ENCODE peak calls at places on chromosomes 6 and 20, in ten cellular contexts. L is astrocyte of the spinal cord, G is neural crest cell, J is WTC11, S is lung, R is left colon, Y is iPS-NIHi11, P is T-cell, F is EH, C is occipital lobe. H is an unnamed sample.

GRCh38 chr6:104639671-104640070 is 220.0 kb downstream of the HACE1 start:
- DNase-seq in J (no peak), F (peak), P (no peak), S (no peak), L (no peak), R (no peak), G (no peak), Y (no peak), C (no peak), H (no peak)

GRCh38 chr6:131894735-131895424 is 56.3 kb downstream of the CCN2 start:
- DNase-seq in F (no peak), L (no peak), Y (no peak), R (peak), S (no peak), G (no peak), J (no peak), C (no peak), P (no peak), H (no peak)

GRCh38 chr6:116507324-116507723 is 4.1 kb upstream of the CALHM5 start:
- DNase-seq in S (no peak), R (no peak), C (no peak), P (no peak), F (peak), J (no peak), G (no peak), L (peak), Y (no peak), H (no peak)

GRCh38 chr6:3454206-3455016 is 2.4 kb downstream of the SLC22A23 start:
- DNase-seq in C (no peak), F (no peak), G (no peak), J (no peak), P (no peak), R (no peak), Y (no peak), L (no peak), S (no peak), H (no peak)

GRCh38 chr20:41617059-41617921 is 887 bp downstream of the CHD6 start:
- DNase-seq in C (no peak), R (peak), S (peak), L (peak), P (peak), Y (peak), J (peak), F (peak), G (no peak), H (peak)

GRCh38 chr6:158032354-158032733 is 50.7 kb downstream of the SYNJ2 start:
- DNase-seq in Y (no peak), P (no peak), G (no peak), F (no peak), L (no peak), J (no peak), S (no peak), R (no peak), C (no peak), H (no peak)

GRCh38 chr6:137043710-137044365 is 927 bp downstream of the IL20RA start:
- DNase-seq in R (no peak), F (peak), Y (peak), C (no peak), L (peak), S (peak), G (peak), J (peak), P (no peak), H (no peak)

GRCh38 chr20:57137676-57138075 is 128.8 kb downstream of the BMP7 start:
- DNase-seq in J (no peak), Y (no peak), C (no peak), F (no peak), G (no peak), R (no peak), L (no peak), S (no peak), P (no peak), H (no peak)

GRCh38 chr20:44501448-44501847 is 20.4 kb downstream of the SERINC3 start:
- DNase-seq in Y (no peak), F (peak), J (no peak), R (no peak), S (no peak), G (no peak), C (no peak), L (peak), P (no peak), H (no peak)

GRCh38 chr6:80639243-80639642 is 532.8 kb downstream of the BCKDHB start:
- DNase-seq in J (no peak), L (peak), G (no peak), S (no peak), P (no peak), R (no peak), Y (no peak), C (no peak), F (peak), H (no peak)

GRCh38 chr6:75101896-75102680 is 103.8 kb downstream of the COL12A1 start:
- DNase-seq in J (no peak), G (no peak), R (no peak), C (no peak), F (peak), P (no peak), Y (no peak), L (peak), S (no peak), H (no peak)

GRCh38 chr6:170230520-170231390 is 60.1 kb downstream of the DLL1 start:
- DNase-seq in F (no peak), Y (no peak), L (no peak), G (no peak), S (no peak), J (no peak), P (no peak), C (no peak), R (no peak), H (no peak)

GRCh38 chr6:114650891-114651290 is 308.1 kb upstream of the HS3ST5 start:
- DNase-seq in F (no peak), R (no peak), G (no peak), J (no peak), P (no peak), S (no peak), Y (no peak), C (no peak), L (no peak), H (no peak)

GRCh38 chr6:155244434-155244833 is 19.4 kb upstream of the CLDN20 start:
- DNase-seq in G (no peak), P (no peak), J (no peak), L (no peak), C (no peak), F (no peak), R (no peak), Y (no peak), S (no peak), H (no peak)

GRCh38 chr20:36808317-36809257 is 35.0 kb upstream of the DSN1 start:
- DNase-seq in J (peak), L (peak), R (peak), Y (peak), F (peak), S (peak), P (peak), G (peak), C (no peak), H (no peak)

GRCh38 chr6:9482030-9482731 is 932.7 kb downstream of the TFAP2A start:
- DNase-seq in G (no peak), Y (no peak), F (peak), P (no peak), R (no peak), C (no peak), L (peak), S (no peak), J (no peak), H (no peak)

GRCh38 chr6:117118490-117118889 is 146.9 kb upstream of the VGLL2 start:
- DNase-seq in F (no peak), P (no peak), S (no peak), G (no peak), C (no peak), Y (no peak), J (no peak), L (no peak), R (no peak), H (no peak)

GRCh38 chr6:28802417-28803336 is 121.1 kb downstream of the TRIM27 start:
- DNase-seq in J (peak), P (no peak), G (no peak), Y (no peak), C (no peak), L (peak), R (no peak), S (no peak), F (peak), H (no peak)

GRCh38 chr6:69846312-69846711 is 20.0 kb upstream of the COL19A1 start:
- DNase-seq in Y (no peak), J (no peak), S (no peak), C (no peak), F (no peak), P (no peak), R (no peak), G (no peak), L (no peak), H (no peak)

GRCh38 chr6:168370310-168370991 is 50.9 kb upstream of the DACT2 start:
- DNase-seq in R (peak), J (peak), S (peak), P (peak), Y (peak), L (no peak), F (no peak), G (peak), C (no peak), H (peak)

GRCh38 chr6:124203812-124204167 is 400.1 kb downstream of the NKAIN2 start:
- DNase-seq in L (no peak), S (no peak), R (no peak), C (no peak), G (no peak), Y (no peak), P (no peak), J (no peak), F (no peak), H (no peak)

GRCh38 chr20:34825530-34826362 is at the start of gene NCOA6:
- DNase-seq in S (peak), F (peak), J (peak), R (peak), C (peak), G (peak), P (peak), L (peak), Y (peak), H (peak)

GRCh38 chr20:33947709-33948295 is 45.9 kb upstream of the RALY start:
- DNase-seq in Y (peak), G (peak), C (no peak), L (peak), J (peak), S (no peak), P (peak), R (no peak), F (peak), H (no peak)

GRCh38 chr6:36441307-36441894 is 1.3 kb downstream of the PXT1 start:
- DNase-seq in F (peak), G (peak), S (peak), P (peak), L (peak), Y (peak), C (peak), J (peak), R (peak), H (peak)

GRCh38 chr6:26104457-26105108 is 17.4 kb downstream of the HFE start:
- DNase-seq in R (peak), J (no peak), Y (no peak), C (no peak), S (no peak), G (no peak), F (no peak), P (no peak), L (no peak), H (no peak)

GRCh38 chr20:47711046-47711752 is 74.1 kb downstream of the SULF2 start:
- DNase-seq in P (no peak), R (no peak), C (peak), S (no peak), J (no peak), Y (no peak), L (no peak), G (no peak), F (no peak), H (no peak)

GRCh38 chr6:138099832-138100231 is 7.4 kb downstream of the PERP start:
- DNase-seq in Y (no peak), J (no peak), L (peak), G (no peak), C (no peak), F (peak), S (no peak), P (no peak), R (no peak), H (no peak)